ENCODE peak calls at places on chromosome 3, in seven cellular contexts. M is mesenchymal stem cell, R is H1, S is H9, G is neuronal stem cell, I is mesendoderm, B is trophoblast cell. Q is an unnamed sample.

GRCh38 chr3:114022145-114022544 is 34.2 kb downstream of the CCDC191 start:
- DNase-seq in S (no peak), M (no peak), G (no peak), R (no peak), B (no peak), I (peak), Q (no peak)

GRCh38 chr3:171569571-171570132 is 109.4 kb upstream of the TNIK start:
- DNase-seq in M (no peak), R (no peak), G (no peak), S (no peak), B (no peak), I (peak), Q (no peak)

GRCh38 chr3:78707094-78707493 is 1060.7 kb downstream of the ROBO1 start:
- DNase-seq in R (no peak), B (no peak), I (no peak), M (no peak), G (peak), S (no peak), Q (no peak)

GRCh38 chr3:49997862-49998261 is 57.9 kb downstream of the RBM6 start:
- DNase-seq in G (no peak), M (no peak), R (no peak), I (no peak), S (no peak), B (no peak), Q (no peak)

GRCh38 chr3:126846316-126846715 is 136.6 kb upstream of the PLXNA1 start:
- DNase-seq in R (no peak), G (no peak), I (no peak), B (no peak), M (no peak), S (no peak), Q (peak)

GRCh38 chr3:100756441-100756840 is 47.1 kb downstream of the TFG start:
- DNase-seq in B (no peak), G (no peak), R (no peak), M (no peak), I (no peak), S (no peak), Q (no peak)

GRCh38 chr3:149472393-149472792 is 2.1 kb upstream of the TM4SF4 start:
- DNase-seq in B (no peak), I (no peak), G (no peak), S (no peak), R (no peak), M (peak), Q (peak)

GRCh38 chr3:153615863-153616262 is 453.8 kb downstream of the RAP2B start:
- DNase-seq in M (no peak), I (peak), S (no peak), B (no peak), G (no peak), R (no peak), Q (no peak)

GRCh38 chr3:10772230-10773161 is 43.5 kb upstream of the SLC6A11 start:
- DNase-seq in M (no peak), S (peak), R (peak), G (no peak), I (peak), B (peak), Q (no peak)

GRCh38 chr3:50356553-50356952 is 2.8 kb downstream of the TMEM115 start:
- DNase-seq in S (no peak), R (peak), I (no peak), G (no peak), M (no peak), B (no peak), Q (no peak)

GRCh38 chr3:123015596-123015995 is 12.0 kb downstream of the SEMA5B start:
- DNase-seq in G (no peak), I (peak), B (peak), R (no peak), S (no peak), M (no peak), Q (no peak)

GRCh38 chr3:139102606-139103005 is 57.9 kb upstream of the PRR23C start:
- DNase-seq in S (no peak), B (no peak), M (no peak), I (no peak), R (no peak), G (no peak), Q (no peak)

GRCh38 chr3:139106013-139106932 is 61.6 kb upstream of the PRR23C start:
- DNase-seq in G (no peak), B (no peak), S (peak), I (no peak), R (no peak), M (no peak), Q (no peak)

GRCh38 chr3:139103484-139103883 is 58.8 kb upstream of the PRR23C start:
- DNase-seq in I (no peak), B (no peak), S (no peak), M (no peak), R (no peak), G (no peak), Q (no peak)

GRCh38 chr3:139105154-139105702 is 60.5 kb upstream of the PRR23C start:
- DNase-seq in B (no peak), M (no peak), I (no peak), R (no peak), G (no peak), S (peak), Q (no peak)

GRCh38 chr3:139104062-139104461 is 59.4 kb upstream of the PRR23C start:
- DNase-seq in I (no peak), B (no peak), G (no peak), R (no peak), S (peak), M (no peak), Q (no peak)
- H3K18ac ChIP-seq in I (no peak), B (no peak), G (no peak), R (no peak), S (no peak), M (no peak), Q (no peak)

DNA sequence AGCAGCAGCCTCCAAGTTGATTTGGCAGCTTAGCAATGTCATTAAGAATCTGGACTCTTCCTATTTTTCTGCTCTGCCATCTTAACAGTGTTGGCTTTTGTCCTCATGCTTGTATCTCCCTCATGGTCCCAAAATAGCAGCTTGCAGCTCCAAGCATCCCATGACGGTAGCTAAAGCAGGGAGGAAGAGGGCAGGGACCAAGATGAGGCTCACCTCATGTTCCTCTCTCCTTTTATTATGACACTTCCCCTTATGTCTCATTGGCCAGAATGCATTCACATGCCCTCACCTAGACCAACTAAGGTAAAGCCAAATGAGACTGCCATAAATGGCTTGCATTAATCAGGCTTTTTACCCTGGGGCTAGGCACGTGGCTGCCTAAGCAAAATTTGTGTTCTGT is 382.4 kb downstream of the SHQ1 start:
- DNase-seq in R (no peak), S (no peak), G (no peak), M (no peak), B (no peak), I (no peak), Q (no peak)
- H3K18ac ChIP-seq in R (no peak), S (no peak), G (no peak), M (no peak), B (no peak), I (no peak), Q (no peak)

GRCh38 chr3:13801361-13802214 is 78.3 kb downstream of the WNT7A start:
- DNase-seq in S (no peak), R (no peak), M (no peak), B (no peak), I (no peak), G (no peak), Q (no peak)
- H3K18ac ChIP-seq in S (no peak), R (no peak), M (no peak), B (no peak), I (no peak), G (peak), Q (no peak)

GRCh38 chr3:66410976-66411375 is 89.8 kb downstream of the LRIG1 start:
- DNase-seq in S (no peak), R (no peak), I (no peak), G (no peak), M (no peak), B (no peak), Q (no peak)
- H3K18ac ChIP-seq in S (no peak), R (no peak), I (no peak), G (no peak), M (no peak), B (no peak), Q (no peak)

GRCh38 chr3:183490653-183491052 is 62.2 kb upstream of the MCF2L2 start:
- DNase-seq in S (peak), G (no peak), M (no peak), R (peak), I (no peak), B (no peak), Q (no peak)
- H3K18ac ChIP-seq in S (no peak), G (no peak), M (no peak), R (no peak), I (no peak), B (no peak), Q (no peak)

Q was measured in IMR-90.